ENCODE peak calls at places on chromosomes 16 and 17, in four cellular contexts. F is hepatocyte, V is astrocyte of the spinal cord, P is GM06990. O is an unnamed sample.

GRCh38 chr17:27633312-27634025 is 2.5 kb downstream of the LGALS9 start:
- DNase-seq in F (no peak), V (no peak), P (no peak), O (no peak)

GRCh38 chr17:7108560-7108925 is 6.1 kb downstream of the ASGR2 start:
- DNase-seq in F (no peak), V (no peak), P (no peak), O (no peak)

GRCh38 chr16:87834668-87835473 is 34.4 kb downstream of the SLC7A5 start:
- DNase-seq in F (peak), V (peak), P (no peak), O (peak)

GRCh38 chr16:67326472-67327309 is at the start of the genes KCTD19 and LRRC36:
- DNase-seq in F (peak), V (peak), P (peak), O (no peak)

GRCh38 chr16:88335150-88335685 is 47.5 kb upstream of the ZNF469 start:
- DNase-seq in F (no peak), V (no peak), P (no peak), O (no peak)

GRCh38 chr16:64276646-64277045 is 845.2 kb downstream of the CDH11 start:
- DNase-seq in F (no peak), V (no peak), P (no peak), O (no peak)

GRCh38 chr17:48549909-48550308 is 5.0 kb upstream of the HOXB2 start:
- DNase-seq in F (no peak), V (peak), P (no peak), O (no peak)

GRCh38 chr16:85473909-85474640 is 139.0 kb upstream of the GSE1 start:
- DNase-seq in F (no peak), V (no peak), P (no peak), O (no peak)

GRCh38 chr17:9677411-9677810 is 32.1 kb downstream of the USP43 start:
- DNase-seq in F (no peak), V (no peak), P (no peak), O (no peak)

GRCh38 chr17:50047083-50047482 is 8.8 kb upstream of the ITGA3 start:
- DNase-seq in F (no peak), V (no peak), P (no peak), O (no peak)

GRCh38 chr16:30997000-30997886 is 12.2 kb downstream of the HSD3B7 start:
- DNase-seq in F (peak), V (peak), P (peak), O (peak)

GRCh38 chr17:5135726-5136579 is 20.1 kb downstream of the USP6 start:
- DNase-seq in F (no peak), V (no peak), P (no peak), O (no peak)

GRCh38 chr16:593406-593805 is 3.5 kb downstream of the RAB40C start:
- DNase-seq in F (peak), V (no peak), P (no peak), O (no peak)

GRCh38 chr17:11712445-11712844 is 114.2 kb downstream of the DNAH9 start:
- DNase-seq in F (no peak), V (no peak), P (no peak), O (no peak)

GRCh38 chr17:81246679-81247338 is 7.7 kb downstream of the NDUFAF8 start:
- DNase-seq in F (no peak), V (no peak), P (peak), O (no peak)

GRCh38 chr16:29743827-29744531 is 1.8 kb downstream of the C16orf54 start:
- DNase-seq in F (no peak), V (no peak), P (no peak), O (no peak)

GRCh38 chr17:8155341-8156173 is 3.4 kb upstream of the PER1 start:
- DNase-seq in F (peak), V (no peak), P (no peak), O (no peak)

GRCh38 chr16:29925173-29925804 is 737 bp downstream of the KCTD13 start:
- DNase-seq in F (no peak), V (no peak), P (no peak), O (no peak)

GRCh38 chr17:40646791-40647548 is 648 bp downstream of the SMARCE1 start:
- DNase-seq in F (peak), V (no peak), P (no peak), O (no peak)

GRCh38 chr16:78742501-78743283 is 643.2 kb downstream of the WWOX start:
- DNase-seq in F (peak), V (no peak), P (peak), O (no peak)

GRCh38 chr16:72025404-72026114 is 17.0 kb downstream of the DHODH start:
- DNase-seq in F (no peak), V (no peak), P (no peak), O (no peak)

GRCh38 chr17:64277831-64278562 is 14.9 kb upstream of the TEX2 start:
- DNase-seq in F (no peak), V (peak), P (no peak), O (no peak)

GRCh38 chr17:61410100-61410551 is 10.5 kb downstream of the TBX2 start:
- DNase-seq in F (no peak), V (no peak), P (no peak), O (no peak)

GRCh38 chr17:45127583-45128300 is 4.6 kb downstream of the PLCD3 start:
- DNase-seq in F (peak), V (peak), P (no peak), O (no peak)

GRCh38 chr17:64001763-64002529 is 3.8 kb downstream of the PRR29 start:
- DNase-seq in F (no peak), V (no peak), P (no peak), O (no peak)

GRCh38 chr17:32281011-32281451 is 15.4 kb downstream of the RHBDL3 start:
- DNase-seq in F (no peak), V (no peak), P (no peak), O (no peak)

GRCh38 chr16:50781043-50781442 is 39.2 kb downstream of the CYLD start:
- DNase-seq in F (no peak), V (no peak), P (no peak), O (no peak)

GRCh38 chr17:42979511-42980273 is at the start of gene PTGES3L:
- DNase-seq in F (peak), V (peak), P (no peak), O (no peak)

GRCh38 chr17:68455756-68456528 is 1.4 kb downstream of the WIPI1 start:
- DNase-seq in F (peak), V (no peak), P (no peak), O (no peak)

GRCh38 chr16:73565263-73565662 is 517.3 kb upstream of the ZFHX3 start:
- DNase-seq in F (no peak), V (no peak), P (no peak), O (no peak)

GRCh38 chr17:20234266-20234665 is 225.1 kb downstream of the SPECC1 start:
- DNase-seq in F (no peak), V (no peak), P (no peak), O (no peak)

GRCh38 chr16:88920618-88921602 is 54.5 kb upstream of the PABPN1L start:
- DNase-seq in F (peak), V (peak), P (no peak), O (peak)

GRCh38 chr16:72554935-72555334 is 383.0 kb upstream of the PMFBP1 start:
- DNase-seq in F (no peak), V (no peak), P (no peak), O (no peak)

GRCh38 chr16:75080205-75081029 is 36.2 kb downstream of the LDHD start:
- DNase-seq in F (no peak), V (peak), P (no peak), O (no peak)

DNA sequence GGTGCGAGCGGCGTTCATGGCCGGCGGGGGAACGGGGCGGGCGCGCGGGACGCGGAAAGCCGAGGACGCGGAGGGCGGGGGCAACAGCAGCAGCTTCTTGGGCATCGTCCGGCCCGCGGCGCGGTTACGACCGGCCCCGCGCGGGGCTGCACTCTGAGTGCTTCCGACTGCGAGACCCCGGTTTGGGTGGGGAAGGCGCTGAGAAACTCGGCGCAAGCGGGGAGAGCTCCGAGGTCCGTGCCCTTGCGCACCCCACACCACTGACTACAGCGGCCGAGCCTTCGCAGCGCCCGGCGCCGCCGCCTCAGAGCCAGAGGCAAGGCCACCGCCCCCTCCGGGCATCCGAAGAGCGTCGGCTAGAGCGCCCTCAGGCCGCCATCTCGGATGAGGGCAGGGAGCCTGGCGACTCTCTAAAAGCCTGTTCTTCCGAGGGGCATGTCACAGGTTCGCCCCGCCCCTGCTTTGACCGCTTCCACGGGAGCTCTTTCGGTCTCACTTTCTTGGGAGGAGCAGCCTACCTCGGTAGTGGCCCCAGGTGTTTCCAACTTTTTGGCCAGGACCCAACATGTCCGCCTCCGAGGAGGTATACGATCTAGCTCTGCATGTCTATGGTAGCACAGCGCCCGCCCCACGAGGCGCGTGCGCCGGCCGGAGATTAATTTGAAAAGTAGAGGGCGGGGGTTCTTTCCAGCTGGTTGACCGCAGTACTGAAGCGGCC is at the start of gene PRPSAP1:
- DNase-seq in F (peak), V (peak), P (peak), O (no peak)
- TF ChIP-seq CTCF in F (no peak), V (peak), P (no peak), O (peak)

GRCh38 chr16:81796585-81797346 is 17.7 kb downstream of the PLCG2 start:
- DNase-seq in F (no peak), V (no peak), P (no peak), O (no peak)
- H3K4me3 ChIP-seq in F (no peak), V (no peak), P (peak), O (no peak)

GRCh38 chr16:56888806-56889205 is 23.8 kb downstream of the SLC12A3 start:
- DNase-seq in F (no peak), V (no peak), P (peak), O (no peak)
- TF ChIP-seq CTCF in F (no peak), V (no peak), P (no peak), O (no peak)

GRCh38 chr17:77445030-77445907 is 304.5 kb downstream of the SEC14L1 start:
- DNase-seq in F (no peak), V (no peak), P (peak), O (no peak)
- H3K4me3 ChIP-seq in F (no peak), V (no peak), P (peak), O (no peak)

GRCh38 chr17:75692976-75693375 is 25.8 kb downstream of the SAP30BP start:
- DNase-seq in F (no peak), V (no peak), P (no peak), O (no peak)

GRCh38 chr17:75695830-75696271 is 25.4 kb upstream of the ITGB4 start:
- DNase-seq in F (no peak), V (no peak), P (no peak), O (no peak)

GRCh38 chr17:75695141-75695829 is 26.0 kb upstream of the ITGB4 start:
- DNase-seq in F (no peak), V (peak), P (no peak), O (no peak)

GRCh38 chr17:75694536-75694935 is 26.7 kb upstream of the ITGB4 start:
- DNase-seq in F (no peak), V (no peak), P (no peak), O (no peak)

GRCh38 chr17:75693500-75694481 is 26.7 kb downstream of the SAP30BP start:
- DNase-seq in F (peak), V (peak), P (no peak), O (peak)
- TF ChIP-seq CTCF in F (no peak), V (no peak), P (no peak), O (peak)

DNA sequence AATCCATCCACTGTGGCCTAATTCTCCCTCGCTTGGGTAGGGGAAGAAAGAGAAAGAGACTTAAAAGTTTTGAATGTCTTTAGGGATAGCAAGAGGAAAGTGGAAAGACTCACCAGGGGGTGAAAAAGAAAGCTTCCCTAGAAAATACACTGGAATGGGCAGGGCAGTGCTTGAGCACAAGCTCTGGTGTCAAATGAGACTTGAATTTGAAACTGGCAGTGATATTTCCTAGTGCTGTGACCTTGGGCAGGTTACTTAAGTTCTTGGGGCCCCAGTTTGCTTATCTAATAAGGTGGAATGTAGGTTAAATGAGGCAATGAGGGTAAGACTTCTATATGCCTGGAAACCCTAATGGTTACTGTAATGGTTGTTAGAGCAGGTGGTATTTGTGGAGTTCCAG is 102.2 kb downstream of the SOX9 start:
- DNase-seq in F (peak), V (no peak), P (no peak), O (no peak)
- H3K4me3 ChIP-seq in F (no peak), V (no peak), P (no peak), O (no peak)

GRCh38 chr17:38752119-38752929 is at the start of gene PSMB3:
- DNase-seq in F (peak), V (peak), P (peak), O (peak)

GRCh38 chr17:38751144-38751802 is 1.3 kb upstream of the PSMB3 start:
- DNase-seq in F (peak), V (peak), P (no peak), O (no peak)

GRCh38 chr17:38750312-38751121 is 2.0 kb upstream of the PSMB3 start:
- DNase-seq in F (peak), V (no peak), P (no peak), O (no peak)

GRCh38 chr17:38751803-38752118 is 780 bp upstream of the PSMB3 start:
- DNase-seq in F (peak), V (peak), P (peak), O (peak)

DNA sequence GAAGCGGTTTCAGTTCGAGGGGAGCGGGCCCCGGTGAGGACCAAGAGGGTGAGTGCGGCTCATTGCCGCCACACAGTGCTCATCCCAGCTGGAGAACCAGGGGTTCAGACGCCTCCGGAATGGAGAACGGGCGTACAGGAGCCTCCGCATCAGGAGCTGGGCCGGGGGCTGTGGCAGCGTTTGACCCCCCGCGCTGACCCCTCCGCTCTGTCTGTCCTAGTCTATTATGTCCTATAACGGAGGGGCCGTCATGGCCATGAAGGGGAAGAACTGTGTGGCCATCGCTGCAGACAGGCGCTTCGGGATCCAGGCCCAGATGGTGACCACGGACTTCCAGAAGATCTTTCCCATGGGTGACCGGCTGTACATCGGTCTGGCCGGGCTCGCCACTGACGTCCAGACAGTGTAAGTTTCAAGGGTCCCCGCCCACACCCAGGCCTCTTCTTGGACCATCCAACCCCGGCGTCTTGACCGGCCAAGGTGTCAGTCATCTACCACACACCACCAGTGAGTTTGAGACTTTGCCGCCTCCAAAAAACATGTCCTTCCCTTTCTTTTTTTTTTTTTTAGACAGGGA is 477 bp downstream of the PSMB3 start:
- DNase-seq in F (peak), V (no peak), P (peak), O (no peak)
- TF ChIP-seq CTCF in F (no peak), V (no peak), P (no peak), O (no peak)

O was measured in HFF-Myc.